ENCODE peak calls at places on chromosomes 7 and 10, in eight cellular contexts. One of them, this sample, is unnamed.
A peak's percentile ranks its signal among the peaks of the same experiment; 100 is the strongest.

GRCh38 chr10:114703377-114704125 is 45.5 kb upstream of the ABLIM1 start:
- DNase-seq in CD8-positive, alpha-beta memory T cell: no peak
- DNase-seq in CD8-positive, alpha-beta T cell: no peak
- DNase-seq in naive thymus-derived CD4-positive, alpha-beta T cell: peak; percentile 11
- DNase-seq in aorta: no peak
- DNase-seq in astrocyte: no peak
- DNase-seq in uterus: no peak
- DNase-seq in A549: peak; percentile 38
- DNase-seq in this sample: no peak

GRCh38 chr7:158827411-158828342 is 1.6 kb downstream of the ESYT2 start:
- DNase-seq in astrocyte: peak; percentile 35
- DNase-seq in naive thymus-derived CD4-positive, alpha-beta T cell: peak; percentile 68
- DNase-seq in aorta: no peak
- DNase-seq in CD8-positive, alpha-beta T cell: peak; percentile 12
- DNase-seq in CD8-positive, alpha-beta memory T cell: no peak
- DNase-seq in A549: peak; percentile 44
- DNase-seq in uterus: no peak
- DNase-seq in this sample: no peak

GRCh38 chr10:60139798-60140566 is 233.6 kb upstream of the CCDC6 start:
- DNase-seq in uterus: no peak
- DNase-seq in aorta: no peak
- DNase-seq in CD8-positive, alpha-beta memory T cell: no peak
- DNase-seq in A549: no peak
- DNase-seq in astrocyte: peak; percentile 81
- DNase-seq in naive thymus-derived CD4-positive, alpha-beta T cell: no peak
- DNase-seq in CD8-positive, alpha-beta T cell: no peak
- DNase-seq in this sample: peak; percentile 10

GRCh38 chr10:24278519-24278889 is 69.6 kb downstream of the KIAA1217 start:
- DNase-seq in CD8-positive, alpha-beta memory T cell: no peak
- DNase-seq in uterus: no peak
- DNase-seq in A549: no peak
- DNase-seq in aorta: no peak
- DNase-seq in CD8-positive, alpha-beta T cell: no peak
- DNase-seq in astrocyte: peak; percentile 58
- DNase-seq in naive thymus-derived CD4-positive, alpha-beta T cell: no peak
- DNase-seq in this sample: no peak

GRCh38 chr10:31129261-31129660 is 97.6 kb upstream of the ZNF438 start:
- DNase-seq in astrocyte: peak; percentile 93
- DNase-seq in CD8-positive, alpha-beta T cell: no peak
- DNase-seq in uterus: peak; percentile 82
- DNase-seq in CD8-positive, alpha-beta memory T cell: no peak
- DNase-seq in naive thymus-derived CD4-positive, alpha-beta T cell: no peak
- DNase-seq in A549: no peak
- DNase-seq in aorta: no peak
- DNase-seq in this sample: peak; percentile 75

GRCh38 chr7:112866424-112866823 is 76.2 kb upstream of the TMEM168 start:
- DNase-seq in astrocyte: no peak
- DNase-seq in aorta: no peak
- DNase-seq in CD8-positive, alpha-beta T cell: no peak
- DNase-seq in A549: no peak
- DNase-seq in uterus: no peak
- DNase-seq in naive thymus-derived CD4-positive, alpha-beta T cell: no peak
- DNase-seq in CD8-positive, alpha-beta memory T cell: no peak
- DNase-seq in this sample: no peak

GRCh38 chr10:124987788-124988187 is 45.9 kb downstream of the ZRANB1 start:
- DNase-seq in aorta: no peak
- DNase-seq in naive thymus-derived CD4-positive, alpha-beta T cell: no peak
- DNase-seq in A549: no peak
- DNase-seq in CD8-positive, alpha-beta T cell: no peak
- DNase-seq in CD8-positive, alpha-beta memory T cell: no peak
- DNase-seq in uterus: no peak
- DNase-seq in astrocyte: no peak
- DNase-seq in this sample: no peak

GRCh38 chr7:149776848-149777407 is 3.5 kb upstream of the ZNF467 start:
- DNase-seq in CD8-positive, alpha-beta T cell: no peak
- DNase-seq in CD8-positive, alpha-beta memory T cell: no peak
- DNase-seq in uterus: no peak
- DNase-seq in astrocyte: no peak
- DNase-seq in A549: no peak
- DNase-seq in aorta: peak; percentile 77
- DNase-seq in naive thymus-derived CD4-positive, alpha-beta T cell: no peak
- DNase-seq in this sample: no peak

GRCh38 chr10:128116187-128116586 is 10.0 kb downstream of the MKI67 start:
- DNase-seq in CD8-positive, alpha-beta T cell: no peak
- DNase-seq in uterus: no peak
- DNase-seq in astrocyte: no peak
- DNase-seq in A549: no peak
- DNase-seq in naive thymus-derived CD4-positive, alpha-beta T cell: no peak
- DNase-seq in aorta: no peak
- DNase-seq in CD8-positive, alpha-beta memory T cell: no peak
- DNase-seq in this sample: no peak

GRCh38 chr10:22325272-22325947 is 4.5 kb downstream of the BMI1 start:
- DNase-seq in naive thymus-derived CD4-positive, alpha-beta T cell: peak; percentile 80
- DNase-seq in CD8-positive, alpha-beta T cell: peak; percentile 77
- DNase-seq in aorta: peak; percentile 92
- DNase-seq in A549: peak; percentile 87
- DNase-seq in astrocyte: peak; percentile 32
- DNase-seq in uterus: peak; percentile 78
- DNase-seq in CD8-positive, alpha-beta memory T cell: peak; percentile 70
- DNase-seq in this sample: no peak

GRCh38 chr10:96671207-96671890 is 49.0 kb downstream of the PIK3AP1 start:
- DNase-seq in aorta: no peak
- DNase-seq in A549: no peak
- DNase-seq in uterus: no peak
- DNase-seq in naive thymus-derived CD4-positive, alpha-beta T cell: no peak
- DNase-seq in CD8-positive, alpha-beta memory T cell: no peak
- DNase-seq in astrocyte: no peak
- DNase-seq in CD8-positive, alpha-beta T cell: no peak
- DNase-seq in this sample: no peak

GRCh38 chr10:131902691-131903090 is 1.9 kb downstream of the PPP2R2D start:
- DNase-seq in A549: no peak
- DNase-seq in astrocyte: no peak
- DNase-seq in CD8-positive, alpha-beta T cell: no peak
- DNase-seq in aorta: peak; percentile 36
- DNase-seq in naive thymus-derived CD4-positive, alpha-beta T cell: no peak
- DNase-seq in CD8-positive, alpha-beta memory T cell: no peak
- DNase-seq in uterus: no peak
- DNase-seq in this sample: no peak
- H3K4me3 ChIP-seq in A549: peak overlapping the region; percentile 98
- H3K4me3 ChIP-seq in astrocyte: no peak overlapping the region
- H3K4me3 ChIP-seq in CD8-positive, alpha-beta T cell: no peak overlapping the region
- H3K4me3 ChIP-seq in aorta: no peak overlapping the region
- H3K4me3 ChIP-seq in naive thymus-derived CD4-positive, alpha-beta T cell: no peak overlapping the region
- H3K4me3 ChIP-seq in CD8-positive, alpha-beta memory T cell: no peak overlapping the region
- H3K4me3 ChIP-seq in uterus: no peak overlapping the region
- H3K4me3 ChIP-seq in this sample: no peak overlapping the region

GRCh38 chr10:77111611-77112550 is 525.7 kb downstream of the KCNMA1 start:
- DNase-seq in CD8-positive, alpha-beta T cell: no peak
- DNase-seq in CD8-positive, alpha-beta memory T cell: no peak
- DNase-seq in A549: peak; percentile 76
- DNase-seq in uterus: no peak
- DNase-seq in aorta: no peak
- DNase-seq in naive thymus-derived CD4-positive, alpha-beta T cell: no peak
- DNase-seq in astrocyte: peak; percentile 95
- DNase-seq in this sample: peak; percentile 83

GRCh38 chr10:77116904-77117303 is 520.7 kb downstream of the KCNMA1 start:
- DNase-seq in CD8-positive, alpha-beta T cell: no peak
- DNase-seq in astrocyte: peak; percentile 34
- DNase-seq in uterus: no peak
- DNase-seq in naive thymus-derived CD4-positive, alpha-beta T cell: no peak
- DNase-seq in aorta: no peak
- DNase-seq in CD8-positive, alpha-beta memory T cell: no peak
- DNase-seq in A549: no peak
- DNase-seq in this sample: no peak

GRCh38 chr10:77118603-77119282 is 518.9 kb downstream of the KCNMA1 start:
- DNase-seq in A549: no peak
- DNase-seq in CD8-positive, alpha-beta T cell: no peak
- DNase-seq in CD8-positive, alpha-beta memory T cell: no peak
- DNase-seq in uterus: no peak
- DNase-seq in astrocyte: no peak
- DNase-seq in naive thymus-derived CD4-positive, alpha-beta T cell: no peak
- DNase-seq in aorta: no peak
- DNase-seq in this sample: no peak

GRCh38 chr10:77117501-77117900 is 520.1 kb downstream of the KCNMA1 start:
- DNase-seq in astrocyte: no peak
- DNase-seq in CD8-positive, alpha-beta T cell: no peak
- DNase-seq in A549: no peak
- DNase-seq in CD8-positive, alpha-beta memory T cell: no peak
- DNase-seq in aorta: no peak
- DNase-seq in uterus: no peak
- DNase-seq in naive thymus-derived CD4-positive, alpha-beta T cell: no peak
- DNase-seq in this sample: no peak

GRCh38 chr10:77114181-77114821 is 523.3 kb downstream of the KCNMA1 start:
- DNase-seq in CD8-positive, alpha-beta memory T cell: no peak
- DNase-seq in uterus: no peak
- DNase-seq in aorta: no peak
- DNase-seq in astrocyte: no peak
- DNase-seq in CD8-positive, alpha-beta T cell: no peak
- DNase-seq in A549: no peak
- DNase-seq in naive thymus-derived CD4-positive, alpha-beta T cell: no peak
- DNase-seq in this sample: no peak
- H3K4me3 ChIP-seq in CD8-positive, alpha-beta memory T cell: no peak overlapping the region
- H3K4me3 ChIP-seq in uterus: no peak overlapping the region
- H3K4me3 ChIP-seq in aorta: no peak overlapping the region
- H3K4me3 ChIP-seq in astrocyte: no peak overlapping the region
- H3K4me3 ChIP-seq in CD8-positive, alpha-beta T cell: no peak overlapping the region
- H3K4me3 ChIP-seq in A549: no peak overlapping the region
- H3K4me3 ChIP-seq in naive thymus-derived CD4-positive, alpha-beta T cell: no peak overlapping the region
- H3K4me3 ChIP-seq in this sample: no peak overlapping the region

GRCh38 chr10:75432176-75432575 is 752 bp downstream of the LRMDA start:
- DNase-seq in CD8-positive, alpha-beta memory T cell: no peak
- DNase-seq in aorta: no peak
- DNase-seq in CD8-positive, alpha-beta T cell: no peak
- DNase-seq in uterus: peak; percentile 26
- DNase-seq in naive thymus-derived CD4-positive, alpha-beta T cell: no peak
- DNase-seq in A549: no peak
- DNase-seq in astrocyte: no peak
- DNase-seq in this sample: no peak
- H3K4me3 ChIP-seq in CD8-positive, alpha-beta memory T cell: no peak overlapping the region
- H3K4me3 ChIP-seq in aorta: no peak overlapping the region
- H3K4me3 ChIP-seq in CD8-positive, alpha-beta T cell: no peak overlapping the region
- H3K4me3 ChIP-seq in uterus: no peak overlapping the region
- H3K4me3 ChIP-seq in naive thymus-derived CD4-positive, alpha-beta T cell: no peak overlapping the region
- H3K4me3 ChIP-seq in A549: peak overlapping the region; percentile 64
- H3K4me3 ChIP-seq in astrocyte: no peak overlapping the region
- H3K4me3 ChIP-seq in this sample: no peak overlapping the region

GRCh38 chr7:155296788-155297516 is 726 bp upstream of the INSIG1 start:
- DNase-seq in astrocyte: peak; percentile 62
- DNase-seq in A549: peak; percentile 49
- DNase-seq in naive thymus-derived CD4-positive, alpha-beta T cell: peak; percentile 83
- DNase-seq in aorta: peak; percentile 90
- DNase-seq in CD8-positive, alpha-beta memory T cell: peak; percentile 73
- DNase-seq in CD8-positive, alpha-beta T cell: peak; percentile 90
- DNase-seq in uterus: peak; percentile 62
- DNase-seq in this sample: peak; percentile 73

GRCh38 chr7:155295511-155295910 is 2.2 kb upstream of the INSIG1 start:
- DNase-seq in aorta: no peak
- DNase-seq in astrocyte: no peak
- DNase-seq in uterus: no peak
- DNase-seq in naive thymus-derived CD4-positive, alpha-beta T cell: no peak
- DNase-seq in CD8-positive, alpha-beta memory T cell: no peak
- DNase-seq in A549: no peak
- DNase-seq in CD8-positive, alpha-beta T cell: no peak
- DNase-seq in this sample: no peak

GRCh38 chr7:155297517-155298287 is at the start of gene INSIG1:
- DNase-seq in aorta: peak; percentile 96
- DNase-seq in astrocyte: peak; percentile 77
- DNase-seq in uterus: peak; percentile 93
- DNase-seq in CD8-positive, alpha-beta memory T cell: peak; percentile 82
- DNase-seq in CD8-positive, alpha-beta T cell: peak; percentile 84
- DNase-seq in naive thymus-derived CD4-positive, alpha-beta T cell: peak; percentile 78
- DNase-seq in A549: peak; percentile 86
- DNase-seq in this sample: peak; percentile 78

GRCh38 chr7:155298288-155298833 is 683 bp downstream of the INSIG1 start:
- DNase-seq in naive thymus-derived CD4-positive, alpha-beta T cell: no peak
- DNase-seq in A549: no peak
- DNase-seq in CD8-positive, alpha-beta T cell: no peak
- DNase-seq in uterus: no peak
- DNase-seq in CD8-positive, alpha-beta memory T cell: peak; percentile 13
- DNase-seq in astrocyte: no peak
- DNase-seq in aorta: no peak
- DNase-seq in this sample: no peak

DNA sequence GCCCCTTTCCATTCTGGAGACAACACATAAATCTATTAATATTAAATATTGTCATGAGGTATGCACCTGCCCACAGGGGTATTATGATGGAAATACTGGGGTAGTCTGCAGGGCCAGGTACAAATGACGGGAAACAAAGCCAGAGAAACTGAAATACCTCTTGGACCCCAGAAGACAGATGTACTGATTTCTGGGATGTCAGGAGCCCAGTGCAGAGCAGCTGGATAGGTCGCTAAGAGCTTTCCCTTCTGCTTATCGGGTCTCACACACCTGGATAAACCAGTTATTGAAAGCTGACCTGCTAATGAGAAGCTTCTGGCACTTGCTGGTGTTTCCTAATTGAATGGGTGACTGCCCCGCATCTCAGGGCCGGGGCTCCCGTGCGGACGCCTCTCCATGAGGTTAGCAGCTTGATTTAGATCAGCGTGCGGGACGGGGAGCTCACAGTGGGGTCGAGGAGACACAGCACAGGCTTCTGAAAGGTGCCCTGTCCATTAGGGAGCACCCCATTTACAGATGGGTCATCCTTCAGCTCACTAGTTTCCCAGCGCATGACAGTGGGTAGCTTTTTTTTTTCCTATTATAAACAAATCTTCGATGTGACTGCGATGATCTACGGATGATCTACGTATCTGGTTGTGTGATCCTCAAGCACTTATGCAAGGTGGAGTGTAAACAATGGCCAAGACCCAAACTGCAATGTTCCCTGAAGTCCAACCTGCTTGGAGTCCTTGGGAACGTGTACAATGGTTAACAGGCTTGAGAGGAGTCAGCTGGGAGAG is 1.5 kb upstream of the INSIG1 start:
- DNase-seq in CD8-positive, alpha-beta T cell: no peak
- DNase-seq in A549: no peak
- DNase-seq in naive thymus-derived CD4-positive, alpha-beta T cell: no peak
- DNase-seq in CD8-positive, alpha-beta memory T cell: no peak
- DNase-seq in astrocyte: no peak
- DNase-seq in uterus: no peak
- DNase-seq in aorta: no peak
- DNase-seq in this sample: no peak
- H3K4me3 ChIP-seq in CD8-positive, alpha-beta T cell: peak overlapping the region; percentile 44
- H3K4me3 ChIP-seq in A549: peak overlapping the region; percentile 90
- H3K4me3 ChIP-seq in naive thymus-derived CD4-positive, alpha-beta T cell: peak overlapping the region; percentile 59
- H3K4me3 ChIP-seq in CD8-positive, alpha-beta memory T cell: peak overlapping the region; percentile 68
- H3K4me3 ChIP-seq in astrocyte: peak overlapping the region; percentile 62
- H3K4me3 ChIP-seq in uterus: no peak overlapping the region
- H3K4me3 ChIP-seq in aorta: no peak overlapping the region
- H3K4me3 ChIP-seq in this sample: peak overlapping the region; percentile 57

GRCh38 chr10:32952541-32953276 is 5.3 kb downstream of the ITGB1 start:
- DNase-seq in naive thymus-derived CD4-positive, alpha-beta T cell: no peak
- DNase-seq in uterus: no peak
- DNase-seq in astrocyte: no peak
- DNase-seq in CD8-positive, alpha-beta memory T cell: no peak
- DNase-seq in A549: no peak
- DNase-seq in CD8-positive, alpha-beta T cell: no peak
- DNase-seq in aorta: no peak
- DNase-seq in this sample: no peak
- H3K4me3 ChIP-seq in naive thymus-derived CD4-positive, alpha-beta T cell: no peak overlapping the region
- H3K4me3 ChIP-seq in uterus: no peak overlapping the region
- H3K4me3 ChIP-seq in astrocyte: peak overlapping the region; percentile 94
- H3K4me3 ChIP-seq in CD8-positive, alpha-beta memory T cell: no peak overlapping the region
- H3K4me3 ChIP-seq in A549: peak overlapping the region; percentile 74
- H3K4me3 ChIP-seq in CD8-positive, alpha-beta T cell: no peak overlapping the region
- H3K4me3 ChIP-seq in aorta: no peak overlapping the region
- H3K4me3 ChIP-seq in this sample: peak overlapping the region; percentile 84

GRCh38 chr10:85934586-85934985 is 432.0 kb downstream of the GRID1 start:
- DNase-seq in CD8-positive, alpha-beta memory T cell: no peak
- DNase-seq in A549: no peak
- DNase-seq in uterus: no peak
- DNase-seq in aorta: no peak
- DNase-seq in CD8-positive, alpha-beta T cell: no peak
- DNase-seq in naive thymus-derived CD4-positive, alpha-beta T cell: no peak
- DNase-seq in astrocyte: no peak
- DNase-seq in this sample: no peak
- H3K4me3 ChIP-seq in CD8-positive, alpha-beta memory T cell: no peak overlapping the region
- H3K4me3 ChIP-seq in A549: no peak overlapping the region
- H3K4me3 ChIP-seq in uterus: no peak overlapping the region
- H3K4me3 ChIP-seq in aorta: no peak overlapping the region
- H3K4me3 ChIP-seq in CD8-positive, alpha-beta T cell: no peak overlapping the region
- H3K4me3 ChIP-seq in naive thymus-derived CD4-positive, alpha-beta T cell: no peak overlapping the region
- H3K4me3 ChIP-seq in astrocyte: no peak overlapping the region
- H3K4me3 ChIP-seq in this sample: no peak overlapping the region